ENCODE peak calls at places on chromosomes 7 and 10, in seven cellular contexts. One of them, this sample, is unnamed.

GRCh38 chr10:121216721-121217181 is 365.6 kb downstream of the WDR11 start:
- DNase-seq in fibroblast of mammary gland: no peak
- DNase-seq in heart left ventricle: no peak
- DNase-seq in mucosa of descending colon: no peak
- DNase-seq in uterus: no peak
- DNase-seq in stomach: no peak
- DNase-seq in cardiac muscle cell: no peak
- DNase-seq in this sample: no peak

GRCh38 chr10:119022846-119023552 is 6.5 kb upstream of the NANOS1 start:
- DNase-seq in mucosa of descending colon: no peak
- DNase-seq in heart left ventricle: no peak
- DNase-seq in cardiac muscle cell: peak; percentile 46
- DNase-seq in stomach: no peak
- DNase-seq in uterus: no peak
- DNase-seq in fibroblast of mammary gland: peak; percentile 75
- DNase-seq in this sample: no peak

GRCh38 chr7:107147464-107148214 is 21.2 kb upstream of the HBP1 start:
- DNase-seq in mucosa of descending colon: no peak
- DNase-seq in cardiac muscle cell: peak; percentile 56
- DNase-seq in uterus: no peak
- DNase-seq in stomach: no peak
- DNase-seq in fibroblast of mammary gland: peak; percentile 57
- DNase-seq in heart left ventricle: no peak
- DNase-seq in this sample: peak; percentile 29

GRCh38 chr10:69506834-69507643 is 55.8 kb downstream of the TSPAN15 start:
- DNase-seq in heart left ventricle: no peak
- DNase-seq in fibroblast of mammary gland: no peak
- DNase-seq in uterus: peak; percentile 18
- DNase-seq in cardiac muscle cell: no peak
- DNase-seq in stomach: no peak
- DNase-seq in mucosa of descending colon: peak; percentile 54
- DNase-seq in this sample: no peak

GRCh38 chr10:459743-460142 is 229.7 kb downstream of the DIP2C start:
- DNase-seq in mucosa of descending colon: no peak
- DNase-seq in uterus: no peak
- DNase-seq in cardiac muscle cell: no peak
- DNase-seq in stomach: no peak
- DNase-seq in heart left ventricle: no peak
- DNase-seq in fibroblast of mammary gland: no peak
- DNase-seq in this sample: no peak

GRCh38 chr10:59575269-59575668 is 134.4 kb downstream of the SLC16A9 start:
- DNase-seq in heart left ventricle: no peak
- DNase-seq in stomach: no peak
- DNase-seq in cardiac muscle cell: no peak
- DNase-seq in uterus: no peak
- DNase-seq in fibroblast of mammary gland: no peak
- DNase-seq in mucosa of descending colon: no peak
- DNase-seq in this sample: no peak

GRCh38 chr10:135601-136464 is 578 bp downstream of the ZMYND11 start:
- DNase-seq in cardiac muscle cell: peak; percentile 59
- DNase-seq in uterus: peak; percentile 65
- DNase-seq in stomach: peak; percentile 68
- DNase-seq in mucosa of descending colon: peak; percentile 79
- DNase-seq in fibroblast of mammary gland: peak; percentile 46
- DNase-seq in heart left ventricle: peak; percentile 81
- DNase-seq in this sample: peak; percentile 57

GRCh38 chr10:25300073-25300472 is 125.3 kb downstream of the GPR158 start:
- DNase-seq in uterus: no peak
- DNase-seq in fibroblast of mammary gland: no peak
- DNase-seq in cardiac muscle cell: no peak
- DNase-seq in mucosa of descending colon: no peak
- DNase-seq in heart left ventricle: no peak
- DNase-seq in stomach: no peak
- DNase-seq in this sample: no peak

GRCh38 chr7:28155019-28155660 is 25.5 kb downstream of the JAZF1 start:
- DNase-seq in fibroblast of mammary gland: no peak
- DNase-seq in cardiac muscle cell: no peak
- DNase-seq in uterus: no peak
- DNase-seq in stomach: no peak
- DNase-seq in mucosa of descending colon: no peak
- DNase-seq in heart left ventricle: no peak
- DNase-seq in this sample: no peak

GRCh38 chr10:24912214-24912613 is 40.2 kb downstream of the PRTFDC1 start:
- DNase-seq in stomach: no peak
- DNase-seq in cardiac muscle cell: peak; percentile 73
- DNase-seq in heart left ventricle: no peak
- DNase-seq in mucosa of descending colon: no peak
- DNase-seq in fibroblast of mammary gland: peak; percentile 77
- DNase-seq in uterus: no peak
- DNase-seq in this sample: no peak

GRCh38 chr10:105292236-105292635 is 651.1 kb downstream of the SORCS3 start:
- DNase-seq in cardiac muscle cell: no peak
- DNase-seq in fibroblast of mammary gland: no peak
- DNase-seq in heart left ventricle: no peak
- DNase-seq in mucosa of descending colon: no peak
- DNase-seq in stomach: no peak
- DNase-seq in uterus: no peak
- DNase-seq in this sample: no peak

GRCh38 chr10:105291571-105291970 is 650.5 kb downstream of the SORCS3 start:
- DNase-seq in heart left ventricle: no peak
- DNase-seq in cardiac muscle cell: no peak
- DNase-seq in mucosa of descending colon: no peak
- DNase-seq in uterus: no peak
- DNase-seq in stomach: no peak
- DNase-seq in fibroblast of mammary gland: no peak
- DNase-seq in this sample: no peak

GRCh38 chr10:105287970-105288369 is 646.9 kb downstream of the SORCS3 start:
- DNase-seq in mucosa of descending colon: no peak
- DNase-seq in uterus: no peak
- DNase-seq in heart left ventricle: no peak
- DNase-seq in stomach: no peak
- DNase-seq in cardiac muscle cell: no peak
- DNase-seq in fibroblast of mammary gland: no peak
- DNase-seq in this sample: no peak

DNA sequence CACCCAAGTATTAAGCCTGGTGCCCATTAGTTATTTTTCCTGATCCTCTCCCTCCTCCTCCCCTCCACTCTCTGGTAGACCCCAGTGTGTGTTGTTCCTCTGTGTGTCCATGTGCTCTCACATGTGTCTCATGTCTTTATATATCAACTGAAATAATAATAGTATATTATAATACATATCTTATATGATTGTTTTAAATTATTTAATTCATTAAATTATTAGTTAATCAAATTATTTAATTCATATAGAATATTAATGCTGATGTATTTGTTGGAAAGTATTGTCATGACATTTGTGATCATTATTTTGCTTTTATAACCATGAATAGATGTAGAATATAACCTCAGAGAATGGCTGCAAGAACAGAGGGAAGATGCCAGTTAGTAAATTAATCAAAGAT is 647.5 kb downstream of the SORCS3 start:
- DNase-seq in fibroblast of mammary gland: no peak
- DNase-seq in stomach: no peak
- DNase-seq in uterus: no peak
- DNase-seq in mucosa of descending colon: no peak
- DNase-seq in cardiac muscle cell: no peak
- DNase-seq in heart left ventricle: no peak
- DNase-seq in this sample: no peak
- TF ChIP-seq CTCF in fibroblast of mammary gland: no peak
- TF ChIP-seq CTCF in stomach: no peak
- TF ChIP-seq CTCF in uterus: no peak
- TF ChIP-seq CTCF in mucosa of descending colon: no peak
- TF ChIP-seq CTCF in cardiac muscle cell: no peak
- TF ChIP-seq CTCF in heart left ventricle: no peak
- TF ChIP-seq CTCF in this sample: no peak

GRCh38 chr7:102451371-102452054 is 13.2 kb downstream of the ALKBH4 start:
- DNase-seq in fibroblast of mammary gland: peak; percentile 35
- DNase-seq in mucosa of descending colon: no peak
- DNase-seq in heart left ventricle: no peak
- DNase-seq in cardiac muscle cell: no peak
- DNase-seq in stomach: no peak
- DNase-seq in uterus: no peak
- DNase-seq in this sample: no peak

GRCh38 chr7:102452451-102452850 is 12.2 kb downstream of the ALKBH4 start:
- DNase-seq in mucosa of descending colon: no peak
- DNase-seq in uterus: no peak
- DNase-seq in heart left ventricle: no peak
- DNase-seq in stomach: no peak
- DNase-seq in fibroblast of mammary gland: no peak
- DNase-seq in cardiac muscle cell: no peak
- DNase-seq in this sample: no peak

GRCh38 chr7:102447311-102447710 is 13.9 kb downstream of the ORAI2 start:
- DNase-seq in heart left ventricle: no peak
- DNase-seq in cardiac muscle cell: no peak
- DNase-seq in fibroblast of mammary gland: no peak
- DNase-seq in uterus: no peak
- DNase-seq in stomach: no peak
- DNase-seq in mucosa of descending colon: no peak
- DNase-seq in this sample: no peak

GRCh38 chr7:102449136-102449535 is 15.5 kb downstream of the ALKBH4 start:
- DNase-seq in fibroblast of mammary gland: no peak
- DNase-seq in heart left ventricle: no peak
- DNase-seq in uterus: no peak
- DNase-seq in mucosa of descending colon: no peak
- DNase-seq in stomach: no peak
- DNase-seq in cardiac muscle cell: no peak
- DNase-seq in this sample: no peak

GRCh38 chr7:102450242-102450641 is 14.4 kb downstream of the ALKBH4 start:
- DNase-seq in uterus: no peak
- DNase-seq in stomach: no peak
- DNase-seq in cardiac muscle cell: no peak
- DNase-seq in mucosa of descending colon: no peak
- DNase-seq in fibroblast of mammary gland: no peak
- DNase-seq in heart left ventricle: no peak
- DNase-seq in this sample: no peak
- TF ChIP-seq CTCF in uterus: no peak
- TF ChIP-seq CTCF in stomach: no peak
- TF ChIP-seq CTCF in cardiac muscle cell: peak; percentile 2
- TF ChIP-seq CTCF in mucosa of descending colon: no peak
- TF ChIP-seq CTCF in fibroblast of mammary gland: peak; percentile 7
- TF ChIP-seq CTCF in heart left ventricle: no peak
- TF ChIP-seq CTCF in this sample: no peak

GRCh38 chr10:78937388-78937787 is 131.4 kb upstream of the ZMIZ1 start:
- DNase-seq in mucosa of descending colon: no peak
- DNase-seq in heart left ventricle: no peak
- DNase-seq in fibroblast of mammary gland: no peak
- DNase-seq in uterus: no peak
- DNase-seq in cardiac muscle cell: peak; percentile 51
- DNase-seq in stomach: no peak
- DNase-seq in this sample: no peak

GRCh38 chr10:78936412-78937342 is 132.1 kb upstream of the ZMIZ1 start:
- DNase-seq in fibroblast of mammary gland: no peak
- DNase-seq in cardiac muscle cell: no peak
- DNase-seq in heart left ventricle: no peak
- DNase-seq in mucosa of descending colon: no peak
- DNase-seq in uterus: no peak
- DNase-seq in stomach: peak; percentile 36
- DNase-seq in this sample: no peak

GRCh38 chr10:78935697-78936407 is 132.9 kb upstream of the ZMIZ1 start:
- DNase-seq in mucosa of descending colon: no peak
- DNase-seq in uterus: no peak
- DNase-seq in heart left ventricle: no peak
- DNase-seq in stomach: no peak
- DNase-seq in cardiac muscle cell: peak; percentile 28
- DNase-seq in fibroblast of mammary gland: no peak
- DNase-seq in this sample: no peak

GRCh38 chr10:78938695-78939672 is 129.8 kb upstream of the ZMIZ1 start:
- DNase-seq in heart left ventricle: no peak
- DNase-seq in mucosa of descending colon: no peak
- DNase-seq in cardiac muscle cell: no peak
- DNase-seq in fibroblast of mammary gland: no peak
- DNase-seq in stomach: no peak
- DNase-seq in uterus: no peak
- DNase-seq in this sample: no peak

GRCh38 chr10:78937800-78938694 is 130.7 kb upstream of the ZMIZ1 start:
- DNase-seq in uterus: no peak
- DNase-seq in mucosa of descending colon: no peak
- DNase-seq in cardiac muscle cell: no peak
- DNase-seq in stomach: no peak
- DNase-seq in fibroblast of mammary gland: no peak
- DNase-seq in heart left ventricle: no peak
- DNase-seq in this sample: peak; percentile 64
- TF ChIP-seq CTCF in uterus: no peak
- TF ChIP-seq CTCF in mucosa of descending colon: no peak
- TF ChIP-seq CTCF in cardiac muscle cell: no peak
- TF ChIP-seq CTCF in stomach: no peak
- TF ChIP-seq CTCF in fibroblast of mammary gland: no peak
- TF ChIP-seq CTCF in heart left ventricle: no peak
- TF ChIP-seq CTCF in this sample: no peak

GRCh38 chr7:149729586-149729982 is 43.8 kb downstream of the ZNF467 start:
- DNase-seq in mucosa of descending colon: no peak
- DNase-seq in heart left ventricle: no peak
- DNase-seq in cardiac muscle cell: no peak
- DNase-seq in uterus: no peak
- DNase-seq in fibroblast of mammary gland: no peak
- DNase-seq in stomach: no peak
- DNase-seq in this sample: no peak

GRCh38 chr7:149732111-149732561 is 41.3 kb downstream of the ZNF467 start:
- DNase-seq in fibroblast of mammary gland: no peak
- DNase-seq in uterus: no peak
- DNase-seq in stomach: peak; percentile 35
- DNase-seq in cardiac muscle cell: no peak
- DNase-seq in mucosa of descending colon: no peak
- DNase-seq in heart left ventricle: no peak
- DNase-seq in this sample: no peak

GRCh38 chr7:149731207-149731955 is 42.0 kb downstream of the ZNF467 start:
- DNase-seq in mucosa of descending colon: no peak
- DNase-seq in fibroblast of mammary gland: no peak
- DNase-seq in cardiac muscle cell: no peak
- DNase-seq in heart left ventricle: no peak
- DNase-seq in stomach: no peak
- DNase-seq in uterus: no peak
- DNase-seq in this sample: no peak

GRCh38 chr7:149728491-149729375 is 44.7 kb downstream of the ZNF467 start:
- DNase-seq in heart left ventricle: no peak
- DNase-seq in cardiac muscle cell: no peak
- DNase-seq in mucosa of descending colon: no peak
- DNase-seq in stomach: no peak
- DNase-seq in uterus: no peak
- DNase-seq in fibroblast of mammary gland: no peak
- DNase-seq in this sample: no peak

DNA sequence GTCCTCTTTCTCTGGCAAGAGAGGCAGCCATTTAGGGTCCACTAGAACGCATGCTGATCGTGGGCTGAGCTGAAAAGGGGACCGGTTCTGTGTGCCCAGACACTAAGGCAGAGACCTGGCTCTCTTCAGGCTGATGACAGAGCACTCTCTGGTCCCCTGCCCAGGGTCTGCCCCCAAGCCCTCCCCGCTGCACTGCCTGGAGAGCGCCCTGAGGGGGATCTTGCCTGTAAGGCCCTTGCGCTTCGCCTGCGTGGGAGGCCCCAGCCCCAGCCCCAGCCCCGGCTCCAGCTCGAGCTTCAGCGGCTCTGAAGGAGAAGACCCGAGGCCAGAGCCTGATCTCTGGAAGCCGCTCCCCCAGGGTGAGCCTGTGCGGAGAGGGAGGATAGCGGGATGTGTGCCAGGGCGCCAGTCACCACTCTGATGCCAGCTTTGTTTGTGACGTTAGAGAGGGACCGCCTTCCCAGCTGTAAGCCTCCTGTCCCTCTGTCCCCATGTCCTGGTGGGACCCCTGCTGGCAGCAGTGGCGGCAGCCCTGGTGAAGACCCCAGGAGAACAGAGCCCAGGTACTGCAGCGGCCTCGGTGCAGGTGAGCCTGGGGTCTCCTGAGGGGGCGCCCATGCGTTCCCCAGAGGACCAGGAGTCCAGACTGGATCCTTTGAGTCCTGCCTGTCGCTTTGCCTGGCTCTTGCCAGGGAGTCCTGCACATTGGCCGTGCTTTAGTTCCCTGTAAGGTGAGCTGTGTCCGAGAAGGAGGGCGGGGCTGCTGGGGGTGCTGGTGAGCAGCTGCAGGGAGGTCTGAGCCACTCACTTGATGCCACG is 43.2 kb downstream of the ZNF467 start:
- DNase-seq in stomach: no peak
- DNase-seq in cardiac muscle cell: no peak
- DNase-seq in heart left ventricle: no peak
- DNase-seq in fibroblast of mammary gland: no peak
- DNase-seq in mucosa of descending colon: no peak
- DNase-seq in uterus: no peak
- DNase-seq in this sample: no peak
- TF ChIP-seq CTCF in stomach: no peak
- TF ChIP-seq CTCF in cardiac muscle cell: no peak
- TF ChIP-seq CTCF in heart left ventricle: peak; percentile 44
- TF ChIP-seq CTCF in fibroblast of mammary gland: no peak
- TF ChIP-seq CTCF in mucosa of descending colon: no peak
- TF ChIP-seq CTCF in uterus: no peak
- TF ChIP-seq CTCF in this sample: no peak